ENCODE peak calls at places on chromosomes 13 and 19, in five cellular contexts. One of them, this sample, is unnamed.

GRCh38 chr13:72229067-72229466 is 362.1 kb upstream of the DACH1 start:
- DNase-seq in neural progenitor cell: no peak
- DNase-seq in CD4-positive, alpha-beta memory T cell: no peak
- DNase-seq in tibial nerve: no peak
- DNase-seq in AG04450: no peak
- DNase-seq in this sample: no peak

GRCh38 chr13:114143806-114144605 is 11.6 kb upstream of the RASA3 start:
- DNase-seq in AG04450: no peak
- DNase-seq in neural progenitor cell: peak
- DNase-seq in CD4-positive, alpha-beta memory T cell: peak
- DNase-seq in tibial nerve: no peak
- DNase-seq in this sample: no peak

GRCh38 chr13:19604306-19604705 is 29.2 kb upstream of the MPHOSPH8 start:
- DNase-seq in tibial nerve: no peak
- DNase-seq in neural progenitor cell: no peak
- DNase-seq in AG04450: no peak
- DNase-seq in CD4-positive, alpha-beta memory T cell: no peak
- DNase-seq in this sample: no peak

GRCh38 chr13:44394649-44395048 is 21.0 kb downstream of the SERP2 start:
- DNase-seq in CD4-positive, alpha-beta memory T cell: no peak
- DNase-seq in AG04450: no peak
- DNase-seq in tibial nerve: no peak
- DNase-seq in neural progenitor cell: no peak
- DNase-seq in this sample: no peak

GRCh38 chr13:113061796-113062425 is 43.7 kb upstream of the F7 start:
- DNase-seq in neural progenitor cell: no peak
- DNase-seq in CD4-positive, alpha-beta memory T cell: no peak
- DNase-seq in AG04450: no peak
- DNase-seq in tibial nerve: no peak
- DNase-seq in this sample: peak

GRCh38 chr19:14366529-14366928 is 14.7 kb upstream of the ADGRE5 start:
- DNase-seq in CD4-positive, alpha-beta memory T cell: peak
- DNase-seq in neural progenitor cell: peak
- DNase-seq in tibial nerve: peak
- DNase-seq in AG04450: no peak
- DNase-seq in this sample: peak

GRCh38 chr19:29379257-29379986 is 146.4 kb upstream of the VSTM2B start:
- DNase-seq in neural progenitor cell: no peak
- DNase-seq in CD4-positive, alpha-beta memory T cell: no peak
- DNase-seq in tibial nerve: no peak
- DNase-seq in AG04450: no peak
- DNase-seq in this sample: no peak

GRCh38 chr19:34502582-34503545 is 21.3 kb downstream of the WTIP start:
- DNase-seq in CD4-positive, alpha-beta memory T cell: no peak
- DNase-seq in AG04450: no peak
- DNase-seq in neural progenitor cell: no peak
- DNase-seq in tibial nerve: no peak
- DNase-seq in this sample: no peak

GRCh38 chr13:50805805-50806204 is 37.7 kb downstream of the DLEU7 start:
- DNase-seq in AG04450: no peak
- DNase-seq in neural progenitor cell: peak
- DNase-seq in CD4-positive, alpha-beta memory T cell: no peak
- DNase-seq in tibial nerve: no peak
- DNase-seq in this sample: no peak

GRCh38 chr19:6524326-6524725 is 6.5 kb upstream of the TNFSF9 start:
- DNase-seq in neural progenitor cell: no peak
- DNase-seq in tibial nerve: no peak
- DNase-seq in AG04450: no peak
- DNase-seq in CD4-positive, alpha-beta memory T cell: no peak
- DNase-seq in this sample: no peak

GRCh38 chr19:1177322-1178114 is 3.5 kb upstream of the SBNO2 start:
- DNase-seq in neural progenitor cell: no peak
- DNase-seq in CD4-positive, alpha-beta memory T cell: no peak
- DNase-seq in AG04450: peak
- DNase-seq in tibial nerve: no peak
- DNase-seq in this sample: no peak

GRCh38 chr13:68323106-68323505 is 1093.0 kb upstream of the PCDH9 start:
- DNase-seq in AG04450: no peak
- DNase-seq in CD4-positive, alpha-beta memory T cell: no peak
- DNase-seq in neural progenitor cell: no peak
- DNase-seq in tibial nerve: no peak
- DNase-seq in this sample: no peak

GRCh38 chr13:62309904-62310303 is 894.3 kb upstream of the PCDH20 start:
- DNase-seq in AG04450: no peak
- DNase-seq in neural progenitor cell: peak
- DNase-seq in CD4-positive, alpha-beta memory T cell: no peak
- DNase-seq in tibial nerve: no peak
- DNase-seq in this sample: no peak

GRCh38 chr19:13262450-13262849 is 112.2 kb downstream of the IER2 start:
- DNase-seq in tibial nerve: no peak
- DNase-seq in AG04450: no peak
- DNase-seq in neural progenitor cell: peak
- DNase-seq in CD4-positive, alpha-beta memory T cell: peak
- DNase-seq in this sample: no peak

GRCh38 chr19:50046649-50047503 is 21.1 kb downstream of the ZNF473 start:
- DNase-seq in tibial nerve: peak
- DNase-seq in neural progenitor cell: no peak
- DNase-seq in AG04450: no peak
- DNase-seq in CD4-positive, alpha-beta memory T cell: peak
- DNase-seq in this sample: peak

GRCh38 chr19:4374451-4375163 is 25.7 kb downstream of the SH3GL1 start:
- DNase-seq in AG04450: no peak
- DNase-seq in tibial nerve: peak
- DNase-seq in CD4-positive, alpha-beta memory T cell: no peak
- DNase-seq in neural progenitor cell: no peak
- DNase-seq in this sample: no peak

GRCh38 chr13:101267656-101268055 is 148.7 kb downstream of the NALCN start:
- DNase-seq in AG04450: no peak
- DNase-seq in CD4-positive, alpha-beta memory T cell: no peak
- DNase-seq in neural progenitor cell: no peak
- DNase-seq in tibial nerve: no peak
- DNase-seq in this sample: no peak

GRCh38 chr19:2302319-2303208 is 5.4 kb downstream of the LINGO3 start:
- DNase-seq in neural progenitor cell: peak
- DNase-seq in CD4-positive, alpha-beta memory T cell: no peak
- DNase-seq in tibial nerve: no peak
- DNase-seq in AG04450: no peak
- DNase-seq in this sample: no peak

GRCh38 chr13:46348976-46349375 is 38.1 kb downstream of the RUBCNL start:
- DNase-seq in neural progenitor cell: peak
- DNase-seq in CD4-positive, alpha-beta memory T cell: no peak
- DNase-seq in AG04450: no peak
- DNase-seq in tibial nerve: no peak
- DNase-seq in this sample: no peak

GRCh38 chr13:110426745-110427144 is 119.7 kb downstream of the COL4A2 start:
- DNase-seq in AG04450: no peak
- DNase-seq in neural progenitor cell: no peak
- DNase-seq in CD4-positive, alpha-beta memory T cell: no peak
- DNase-seq in tibial nerve: no peak
- DNase-seq in this sample: no peak

GRCh38 chr19:2507109-2507508 is 31.2 kb downstream of the GADD45B start:
- DNase-seq in neural progenitor cell: no peak
- DNase-seq in tibial nerve: no peak
- DNase-seq in CD4-positive, alpha-beta memory T cell: peak
- DNase-seq in AG04450: no peak
- DNase-seq in this sample: no peak

GRCh38 chr13:48158915-48159314 is 64.0 kb upstream of the MED4 start:
- DNase-seq in CD4-positive, alpha-beta memory T cell: no peak
- DNase-seq in neural progenitor cell: no peak
- DNase-seq in tibial nerve: no peak
- DNase-seq in AG04450: no peak
- DNase-seq in this sample: no peak

GRCh38 chr19:6639439-6639838 is 30.5 kb downstream of the TNFSF14 start:
- DNase-seq in CD4-positive, alpha-beta memory T cell: no peak
- DNase-seq in AG04450: no peak
- DNase-seq in neural progenitor cell: no peak
- DNase-seq in tibial nerve: no peak
- DNase-seq in this sample: no peak

GRCh38 chr19:41564515-41565383 is 11.2 kb upstream of the CEACAM21 start:
- DNase-seq in AG04450: no peak
- DNase-seq in tibial nerve: no peak
- DNase-seq in neural progenitor cell: peak
- DNase-seq in CD4-positive, alpha-beta memory T cell: no peak
- DNase-seq in this sample: no peak

GRCh38 chr13:33934343-33934742 is 116.4 kb downstream of the RFC3 start:
- DNase-seq in CD4-positive, alpha-beta memory T cell: no peak
- DNase-seq in tibial nerve: no peak
- DNase-seq in neural progenitor cell: no peak
- DNase-seq in AG04450: no peak
- DNase-seq in this sample: no peak

GRCh38 chr13:94128430-94128829 is 351.1 kb downstream of the DCT start:
- DNase-seq in tibial nerve: peak
- DNase-seq in AG04450: no peak
- DNase-seq in neural progenitor cell: no peak
- DNase-seq in CD4-positive, alpha-beta memory T cell: no peak
- DNase-seq in this sample: peak

GRCh38 chr13:66138172-66138811 is 1091.8 kb downstream of the PCDH9 start:
- DNase-seq in tibial nerve: no peak
- DNase-seq in neural progenitor cell: no peak
- DNase-seq in CD4-positive, alpha-beta memory T cell: no peak
- DNase-seq in AG04450: no peak
- DNase-seq in this sample: no peak

GRCh38 chr13:113907637-113908617 is 44.1 kb upstream of the GAS6 start:
- DNase-seq in neural progenitor cell: no peak
- DNase-seq in tibial nerve: no peak
- DNase-seq in AG04450: peak
- DNase-seq in CD4-positive, alpha-beta memory T cell: no peak
- DNase-seq in this sample: no peak

GRCh38 chr13:25233861-25234260 is 53.4 kb downstream of the MTMR6 start:
- DNase-seq in CD4-positive, alpha-beta memory T cell: no peak
- DNase-seq in neural progenitor cell: no peak
- DNase-seq in tibial nerve: no peak
- DNase-seq in AG04450: no peak
- DNase-seq in this sample: no peak

GRCh38 chr19:49793561-49793840 is 19.6 kb downstream of the FUZ start:
- DNase-seq in tibial nerve: no peak
- DNase-seq in neural progenitor cell: no peak
- DNase-seq in AG04450: no peak
- DNase-seq in CD4-positive, alpha-beta memory T cell: no peak
- DNase-seq in this sample: no peak

GRCh38 chr19:12949363-12950284 is 4.0 kb downstream of the RAD23A start:
- DNase-seq in CD4-positive, alpha-beta memory T cell: no peak
- DNase-seq in tibial nerve: no peak
- DNase-seq in neural progenitor cell: no peak
- DNase-seq in AG04450: no peak
- DNase-seq in this sample: no peak

GRCh38 chr13:64248371-64249065 is 2832.9 kb upstream of the PCDH20 start:
- DNase-seq in neural progenitor cell: no peak
- DNase-seq in AG04450: no peak
- DNase-seq in CD4-positive, alpha-beta memory T cell: no peak
- DNase-seq in tibial nerve: no peak
- DNase-seq in this sample: no peak

GRCh38 chr19:35225951-35226350 is 2.6 kb downstream of the FAM187B start:
- DNase-seq in CD4-positive, alpha-beta memory T cell: no peak
- DNase-seq in AG04450: no peak
- DNase-seq in neural progenitor cell: no peak
- DNase-seq in tibial nerve: no peak
- DNase-seq in this sample: no peak

GRCh38 chr13:36769126-36769525 is 49.9 kb upstream of the RFXAP start:
- DNase-seq in neural progenitor cell: no peak
- DNase-seq in CD4-positive, alpha-beta memory T cell: no peak
- DNase-seq in AG04450: no peak
- DNase-seq in tibial nerve: no peak
- DNase-seq in this sample: no peak

GRCh38 chr13:110359840-110360301 is 52.8 kb downstream of the COL4A2 start:
- DNase-seq in AG04450: peak
- DNase-seq in tibial nerve: no peak
- DNase-seq in CD4-positive, alpha-beta memory T cell: no peak
- DNase-seq in neural progenitor cell: no peak
- DNase-seq in this sample: no peak

DNA sequence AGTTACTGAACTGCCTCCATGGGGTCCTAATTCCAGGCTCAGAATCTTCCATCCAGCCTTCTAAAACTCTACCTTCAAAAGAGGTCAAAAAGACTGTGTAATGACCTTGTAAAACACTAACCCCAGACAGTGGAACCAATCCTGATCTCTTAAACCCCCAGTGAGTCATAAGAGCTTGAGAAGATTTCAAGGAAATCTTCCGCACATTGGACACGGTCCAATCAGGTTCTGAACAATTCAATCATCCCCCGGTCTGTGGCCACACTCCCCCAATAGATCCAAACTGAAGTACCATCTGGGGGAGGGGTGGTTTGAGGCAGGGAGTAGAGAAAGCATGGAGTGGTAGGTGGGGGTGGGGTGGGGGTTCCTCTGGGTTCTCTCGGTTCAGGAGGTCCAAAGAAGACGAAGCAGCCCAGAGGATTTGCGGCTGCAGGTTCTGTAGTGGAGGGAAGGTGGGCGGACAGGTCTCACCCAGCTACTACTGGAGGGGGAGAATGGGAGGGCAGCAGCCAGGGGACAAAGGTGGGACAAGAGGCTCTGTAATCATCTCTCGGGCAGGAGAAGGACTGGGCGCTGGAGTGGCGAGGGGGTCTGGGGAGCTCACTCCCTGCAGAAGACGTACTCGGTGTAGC is 1.5 kb downstream of the KCTD12 start:
- DNase-seq in AG04450: no peak
- DNase-seq in neural progenitor cell: no peak
- DNase-seq in CD4-positive, alpha-beta memory T cell: no peak
- DNase-seq in tibial nerve: no peak
- DNase-seq in this sample: no peak
- H3K27ac ChIP-seq in AG04450: no peak
- H3K27ac ChIP-seq in neural progenitor cell: no peak
- H3K27ac ChIP-seq in CD4-positive, alpha-beta memory T cell: no peak
- H3K27ac ChIP-seq in tibial nerve: peak
- H3K27ac ChIP-seq in this sample: peak

GRCh38 chr13:73803997-73804396 is 330.2 kb downstream of the KLF12 start:
- DNase-seq in AG04450: no peak
- DNase-seq in neural progenitor cell: no peak
- DNase-seq in CD4-positive, alpha-beta memory T cell: no peak
- DNase-seq in tibial nerve: no peak
- DNase-seq in this sample: no peak
- H3K27ac ChIP-seq in AG04450: no peak
- H3K27ac ChIP-seq in neural progenitor cell: no peak
- H3K27ac ChIP-seq in CD4-positive, alpha-beta memory T cell: no peak
- H3K27ac ChIP-seq in tibial nerve: no peak
- H3K27ac ChIP-seq in this sample: no peak

GRCh38 chr13:75763511-75763910 is 127.4 kb downstream of the LMO7 start:
- DNase-seq in AG04450: no peak
- DNase-seq in tibial nerve: no peak
- DNase-seq in CD4-positive, alpha-beta memory T cell: no peak
- DNase-seq in neural progenitor cell: no peak
- DNase-seq in this sample: no peak
- H3K27ac ChIP-seq in AG04450: no peak
- H3K27ac ChIP-seq in tibial nerve: peak
- H3K27ac ChIP-seq in CD4-positive, alpha-beta memory T cell: peak
- H3K27ac ChIP-seq in neural progenitor cell: no peak
- H3K27ac ChIP-seq in this sample: no peak

DNA sequence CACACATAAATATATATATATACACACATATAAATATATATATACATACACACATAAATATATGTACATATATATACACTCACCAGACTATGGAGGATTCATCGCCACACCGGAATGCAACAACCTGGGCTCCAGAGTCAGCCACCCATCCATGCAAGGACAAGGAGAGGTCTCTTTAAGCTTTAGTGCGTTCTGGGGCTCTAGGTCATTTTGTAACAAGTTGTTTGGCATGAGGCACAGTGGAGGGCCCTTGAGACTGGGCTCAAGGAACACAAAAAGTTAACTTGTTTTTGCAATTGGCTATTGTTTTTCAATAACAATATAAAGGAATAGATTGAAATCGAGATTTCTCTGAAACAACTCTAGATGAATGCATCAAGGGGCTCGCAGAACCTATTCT is 4.9 kb upstream of the ZNF90 start:
- DNase-seq in CD4-positive, alpha-beta memory T cell: no peak
- DNase-seq in AG04450: no peak
- DNase-seq in tibial nerve: no peak
- DNase-seq in neural progenitor cell: no peak
- DNase-seq in this sample: no peak
- H3K27ac ChIP-seq in CD4-positive, alpha-beta memory T cell: no peak
- H3K27ac ChIP-seq in AG04450: no peak
- H3K27ac ChIP-seq in tibial nerve: no peak
- H3K27ac ChIP-seq in neural progenitor cell: no peak
- H3K27ac ChIP-seq in this sample: no peak

This sample was measured in dorsolateral prefrontal cortex.